ENCODE peak calls at places on chromosome 11, in eight cellular contexts. One of them, this sample, is unnamed.
A peak's percentile ranks its signal among the peaks of the same experiment; 100 is the strongest.

GRCh38 chr11:67646535-67647336 is 3.8 kb downstream of the ACY3 start:
- DNase-seq in stimulated activated naive CD8-positive, alpha-beta T cell treated with anti-CD3 and anti-CD28 coated beads, Interleukin-15, amount 100 ng/mL, for 72 hours: peak; percentile 44
- DNase-seq in left colon: peak; percentile 72
- DNase-seq in amniotic stem cell: no peak
- DNase-seq in GOT3: no peak
- DNase-seq in activated T-helper 1 cell treated with anti-CD3 and anti-CD28 coated beads, Interleukin-12 subunit alpha, Interleukin-12 subunit beta, Interleukin-2, Interleukin-4 antibody, amounts not matched to agents 30 ng/mL and 10 ng/mL and 1 ng/mL, durations not matched to agents 14 hours and 24 hours and 36 hours: peak; percentile 41
- DNase-seq in GM23338: no peak
- DNase-seq in stimulated activated CD8-positive, alpha-beta memory T cell treated with anti-CD3 and anti-CD28 coated beads, Interleukin-2, amount 100 ng/mL, for 1 hour: no peak
- DNase-seq in this sample: peak; percentile 82

GRCh38 chr11:8098361-8098760 is 17.4 kb downstream of the TUB start:
- DNase-seq in left colon: no peak
- DNase-seq in stimulated activated naive CD8-positive, alpha-beta T cell treated with anti-CD3 and anti-CD28 coated beads, Interleukin-15, amount 100 ng/mL, for 72 hours: no peak
- DNase-seq in stimulated activated CD8-positive, alpha-beta memory T cell treated with anti-CD3 and anti-CD28 coated beads, Interleukin-2, amount 100 ng/mL, for 1 hour: no peak
- DNase-seq in amniotic stem cell: no peak
- DNase-seq in GM23338: no peak
- DNase-seq in GOT3: no peak
- DNase-seq in activated T-helper 1 cell treated with anti-CD3 and anti-CD28 coated beads, Interleukin-12 subunit alpha, Interleukin-12 subunit beta, Interleukin-2, Interleukin-4 antibody, amounts not matched to agents 30 ng/mL and 10 ng/mL and 1 ng/mL, durations not matched to agents 14 hours and 24 hours and 36 hours: no peak
- DNase-seq in this sample: no peak

GRCh38 chr11:19793356-19793755 is 80.7 kb downstream of the NAV2 start:
- DNase-seq in left colon: peak; percentile 81
- DNase-seq in amniotic stem cell: no peak
- DNase-seq in activated T-helper 1 cell treated with anti-CD3 and anti-CD28 coated beads, Interleukin-12 subunit alpha, Interleukin-12 subunit beta, Interleukin-2, Interleukin-4 antibody, amounts not matched to agents 30 ng/mL and 10 ng/mL and 1 ng/mL, durations not matched to agents 14 hours and 24 hours and 36 hours: no peak
- DNase-seq in GOT3: no peak
- DNase-seq in GM23338: no peak
- DNase-seq in stimulated activated CD8-positive, alpha-beta memory T cell treated with anti-CD3 and anti-CD28 coated beads, Interleukin-2, amount 100 ng/mL, for 1 hour: no peak
- DNase-seq in stimulated activated naive CD8-positive, alpha-beta T cell treated with anti-CD3 and anti-CD28 coated beads, Interleukin-15, amount 100 ng/mL, for 72 hours: no peak
- DNase-seq in this sample: no peak

GRCh38 chr11:104343578-104343977 is 179.6 kb upstream of the PDGFD start:
- DNase-seq in activated T-helper 1 cell treated with anti-CD3 and anti-CD28 coated beads, Interleukin-12 subunit alpha, Interleukin-12 subunit beta, Interleukin-2, Interleukin-4 antibody, amounts not matched to agents 30 ng/mL and 10 ng/mL and 1 ng/mL, durations not matched to agents 14 hours and 24 hours and 36 hours: no peak
- DNase-seq in stimulated activated naive CD8-positive, alpha-beta T cell treated with anti-CD3 and anti-CD28 coated beads, Interleukin-15, amount 100 ng/mL, for 72 hours: no peak
- DNase-seq in stimulated activated CD8-positive, alpha-beta memory T cell treated with anti-CD3 and anti-CD28 coated beads, Interleukin-2, amount 100 ng/mL, for 1 hour: no peak
- DNase-seq in left colon: no peak
- DNase-seq in GOT3: no peak
- DNase-seq in amniotic stem cell: no peak
- DNase-seq in GM23338: peak; percentile 64
- DNase-seq in this sample: no peak

GRCh38 chr11:290621-291231 is 1.8 kb downstream of the PGGHG start:
- DNase-seq in left colon: peak; percentile 20
- DNase-seq in stimulated activated CD8-positive, alpha-beta memory T cell treated with anti-CD3 and anti-CD28 coated beads, Interleukin-2, amount 100 ng/mL, for 1 hour: no peak
- DNase-seq in GOT3: no peak
- DNase-seq in stimulated activated naive CD8-positive, alpha-beta T cell treated with anti-CD3 and anti-CD28 coated beads, Interleukin-15, amount 100 ng/mL, for 72 hours: no peak
- DNase-seq in GM23338: no peak
- DNase-seq in activated T-helper 1 cell treated with anti-CD3 and anti-CD28 coated beads, Interleukin-12 subunit alpha, Interleukin-12 subunit beta, Interleukin-2, Interleukin-4 antibody, amounts not matched to agents 30 ng/mL and 10 ng/mL and 1 ng/mL, durations not matched to agents 14 hours and 24 hours and 36 hours: no peak
- DNase-seq in amniotic stem cell: no peak
- DNase-seq in this sample: no peak

GRCh38 chr11:34140149-34140548 is 34.7 kb downstream of the NAT10 start:
- DNase-seq in stimulated activated CD8-positive, alpha-beta memory T cell treated with anti-CD3 and anti-CD28 coated beads, Interleukin-2, amount 100 ng/mL, for 1 hour: no peak
- DNase-seq in GOT3: no peak
- DNase-seq in amniotic stem cell: no peak
- DNase-seq in left colon: no peak
- DNase-seq in GM23338: no peak
- DNase-seq in activated T-helper 1 cell treated with anti-CD3 and anti-CD28 coated beads, Interleukin-12 subunit alpha, Interleukin-12 subunit beta, Interleukin-2, Interleukin-4 antibody, amounts not matched to agents 30 ng/mL and 10 ng/mL and 1 ng/mL, durations not matched to agents 14 hours and 24 hours and 36 hours: no peak
- DNase-seq in stimulated activated naive CD8-positive, alpha-beta T cell treated with anti-CD3 and anti-CD28 coated beads, Interleukin-15, amount 100 ng/mL, for 72 hours: no peak
- DNase-seq in this sample: no peak

GRCh38 chr11:20276661-20277000 is 86.9 kb upstream of the HTATIP2 start:
- DNase-seq in stimulated activated CD8-positive, alpha-beta memory T cell treated with anti-CD3 and anti-CD28 coated beads, Interleukin-2, amount 100 ng/mL, for 1 hour: no peak
- DNase-seq in GOT3: no peak
- DNase-seq in left colon: no peak
- DNase-seq in GM23338: no peak
- DNase-seq in stimulated activated naive CD8-positive, alpha-beta T cell treated with anti-CD3 and anti-CD28 coated beads, Interleukin-15, amount 100 ng/mL, for 72 hours: no peak
- DNase-seq in amniotic stem cell: no peak
- DNase-seq in activated T-helper 1 cell treated with anti-CD3 and anti-CD28 coated beads, Interleukin-12 subunit alpha, Interleukin-12 subunit beta, Interleukin-2, Interleukin-4 antibody, amounts not matched to agents 30 ng/mL and 10 ng/mL and 1 ng/mL, durations not matched to agents 14 hours and 24 hours and 36 hours: no peak
- DNase-seq in this sample: no peak

GRCh38 chr11:8229299-8230177 is 34.1 kb downstream of the LMO1 start:
- DNase-seq in GOT3: no peak
- DNase-seq in GM23338: no peak
- DNase-seq in stimulated activated naive CD8-positive, alpha-beta T cell treated with anti-CD3 and anti-CD28 coated beads, Interleukin-15, amount 100 ng/mL, for 72 hours: no peak
- DNase-seq in left colon: no peak
- DNase-seq in stimulated activated CD8-positive, alpha-beta memory T cell treated with anti-CD3 and anti-CD28 coated beads, Interleukin-2, amount 100 ng/mL, for 1 hour: no peak
- DNase-seq in activated T-helper 1 cell treated with anti-CD3 and anti-CD28 coated beads, Interleukin-12 subunit alpha, Interleukin-12 subunit beta, Interleukin-2, Interleukin-4 antibody, amounts not matched to agents 30 ng/mL and 10 ng/mL and 1 ng/mL, durations not matched to agents 14 hours and 24 hours and 36 hours: no peak
- DNase-seq in amniotic stem cell: no peak
- DNase-seq in this sample: no peak